ENCODE peak calls at places on chromosomes 4 and X, in six cellular contexts. K is uterus; V is CD4-positive, alpha-beta memory T cell; X is Panc1; N is cardiac muscle cell; P is heart left ventricle. S is an unnamed sample. For H3K4me1, the result is how much of the 10 kb centered on the place peaks cover.

GRCh38 chr4:104487105-104487504 is 7.6 kb downstream of the CXXC4 start:
- DNase-seq in X (no peak), V (no peak), K (no peak), N (peak), P (no peak), S (no peak)

GRCh38 chr4:53654300-53654758 is 63.0 kb upstream of the LNX1 start:
- DNase-seq in K (peak), V (no peak), N (no peak), P (no peak), X (no peak), S (no peak)

GRCh38 chr4:186761281-186761897 is 37.7 kb upstream of the FAT1 start:
- DNase-seq in P (no peak), K (no peak), N (no peak), X (no peak), V (no peak), S (no peak)

GRCh38 chr4:134243742-134244713 is 42.4 kb upstream of the PABPC4L start:
- DNase-seq in P (no peak), K (no peak), X (no peak), V (no peak), N (no peak), S (no peak)

GRCh38 chrX:75156537-75156945 is 458 bp upstream of the ABCB7 start:
- DNase-seq in V (peak), N (no peak), K (no peak), P (no peak), X (no peak), S (no peak)

GRCh38 chr4:186500721-186501304 is 54.6 kb downstream of the MTNR1A start:
- DNase-seq in K (no peak), V (no peak), N (no peak), X (no peak), P (no peak), S (no peak)

GRCh38 chr4:31620476-31620875 is 900.3 kb downstream of the PCDH7 start:
- DNase-seq in P (no peak), X (no peak), V (no peak), N (no peak), K (no peak), S (no peak)

GRCh38 chr4:76867880-76868655 is 29.9 kb downstream of the SOWAHB start:
- DNase-seq in P (no peak), V (no peak), K (no peak), N (no peak), X (no peak), S (no peak)

GRCh38 chr4:47031011-47031678 is at the start of gene GABRB1:
- DNase-seq in P (peak), N (peak), X (peak), V (peak), K (peak), S (no peak)

GRCh38 chr4:17174751-17175150 is 276.3 kb upstream of the LDB2 start:
- DNase-seq in X (no peak), P (no peak), V (no peak), N (no peak), K (no peak), S (no peak)

GRCh38 chr4:6869944-6870343 is 39.7 kb upstream of the TBC1D14 start:
- DNase-seq in X (no peak), P (peak), N (no peak), K (no peak), V (no peak), S (no peak)

GRCh38 chrX:9788908-9789307 is 2.7 kb downstream of the SHROOM2 start:
- DNase-seq in P (no peak), K (no peak), V (no peak), N (no peak), X (no peak), S (no peak)

GRCh38 chr4:123363729-123364128 is 32.9 kb upstream of the SPRY1 start:
- DNase-seq in V (no peak), K (no peak), N (no peak), X (no peak), P (no peak), S (no peak)

GRCh38 chr4:122577189-122577553 is 43.7 kb downstream of the IL21 start:
- DNase-seq in X (no peak), P (no peak), K (no peak), N (no peak), V (no peak), S (no peak)

GRCh38 chr4:82123934-82124333 is 249.9 kb downstream of the HNRNPD start:
- DNase-seq in K (no peak), N (no peak), X (no peak), P (no peak), V (peak), S (no peak)

GRCh38 chr4:90825849-90826248 is 698.7 kb downstream of the CCSER1 start:
- DNase-seq in K (no peak), N (no peak), P (no peak), X (no peak), V (no peak), S (no peak)

GRCh38 chrX:116345953-116346352 is 90.5 kb upstream of the SLC6A14 start:
- DNase-seq in P (no peak), K (no peak), X (no peak), N (no peak), V (no peak), S (no peak)

GRCh38 chrX:6708041-6708440 is 173.1 kb upstream of the VCX3A start:
- DNase-seq in N (no peak), X (no peak), K (no peak), V (no peak), P (no peak), S (no peak)

GRCh38 chr4:34953145-34953799 is 1291.0 kb downstream of the ARAP2 start:
- DNase-seq in N (no peak), P (no peak), X (no peak), V (no peak), K (no peak), S (no peak)

GRCh38 chrX:134990475-134991473 is at the start of gene SMIM10:
- DNase-seq in V (no peak), P (peak), K (peak), N (peak), X (no peak), S (no peak)

GRCh38 chr4:177047070-177047850 is 254.5 kb upstream of the VEGFC start:
- DNase-seq in V (peak), K (peak), X (peak), P (peak), N (peak), S (no peak)

GRCh38 chr4:79882806-79883205 is 190.2 kb downstream of the ANTXR2 start:
- DNase-seq in X (no peak), P (no peak), N (no peak), V (no peak), K (no peak), S (no peak)

GRCh38 chrX:111759676-111760075 is 78.7 kb downstream of the ALG13 start:
- DNase-seq in N (no peak), P (no peak), V (no peak), K (no peak), X (no peak), S (no peak)

GRCh38 chrX:43975747-43976146 is 2.6 kb upstream of the NDP start:
- DNase-seq in P (no peak), V (no peak), N (no peak), X (no peak), K (no peak), S (no peak)

GRCh38 chrX:71292669-71293379 is 8.7 kb upstream of the ITGB1BP2 start:
- DNase-seq in N (no peak), P (no peak), X (no peak), K (no peak), V (no peak), S (no peak)

GRCh38 chr4:148166132-148166531 is 276.1 kb downstream of the NR3C2 start:
- DNase-seq in V (no peak), K (no peak), X (no peak), P (no peak), N (no peak), S (no peak)

GRCh38 chrX:9724711-9725110 is 40.9 kb downstream of the GPR143 start:
- DNase-seq in N (no peak), X (no peak), P (no peak), K (no peak), V (no peak), S (no peak)

GRCh38 chr4:151409470-151410313 is 716 bp downstream of the FHIP1A start:
- DNase-seq in P (no peak), K (peak), X (no peak), N (peak), V (peak), S (no peak)

GRCh38 chr4:119314356-119314755 is 7.6 kb downstream of the FABP2 start:
- DNase-seq in P (no peak), N (peak), K (no peak), X (no peak), V (peak), S (no peak)

GRCh38 chrX:150558424-150558823 is 10.0 kb upstream of the MTM1 start:
- DNase-seq in V (no peak), K (no peak), X (no peak), N (no peak), P (no peak), S (no peak)

GRCh38 chrX:36787787-36788186 is 220.4 kb upstream of the FAM47C start:
- DNase-seq in K (no peak), V (no peak), X (no peak), P (no peak), N (no peak), S (no peak)

GRCh38 chrX:150770623-150771022 is 77.4 kb downstream of the MTMR1 start:
- DNase-seq in V (no peak), P (no peak), K (no peak), N (no peak), X (no peak), S (no peak)

GRCh38 chr4:5048721-5049120 is 2.6 kb upstream of the STK32B start:
- DNase-seq in P (no peak), X (no peak), K (no peak), N (no peak), V (no peak), S (no peak)

GRCh38 chr4:5051210-5051691 is at the start of gene STK32B:
- DNase-seq in X (no peak), K (peak), V (no peak), N (peak), P (peak), S (no peak)

GRCh38 chr4:5051692-5052423 is 578 bp downstream of the STK32B start:
- DNase-seq in K (peak), N (peak), V (no peak), P (no peak), X (no peak), S (no peak)

GRCh38 chr4:5052424-5052702 is 1.1 kb downstream of the STK32B start:
- DNase-seq in P (no peak), N (no peak), X (no peak), K (no peak), V (no peak), S (no peak)

GRCh38 chr4:5050520-5050955 is 742 bp upstream of the STK32B start:
- DNase-seq in P (peak), V (no peak), X (no peak), K (peak), N (peak), S (no peak)
- H3K27ac ChIP-seq in P (no peak), V (no peak), X (peak), K (peak), N (no peak), S (peak)

GRCh38 chr4:124710253-124710849 is 2.2 kb downstream of the ANKRD50 start:
- DNase-seq in X (no peak), V (no peak), P (no peak), K (no peak), N (peak), S (no peak)
- H3K4me3 ChIP-seq in X (peak), V (no peak), P (peak), K (no peak), N (peak), S (peak)

DNA sequence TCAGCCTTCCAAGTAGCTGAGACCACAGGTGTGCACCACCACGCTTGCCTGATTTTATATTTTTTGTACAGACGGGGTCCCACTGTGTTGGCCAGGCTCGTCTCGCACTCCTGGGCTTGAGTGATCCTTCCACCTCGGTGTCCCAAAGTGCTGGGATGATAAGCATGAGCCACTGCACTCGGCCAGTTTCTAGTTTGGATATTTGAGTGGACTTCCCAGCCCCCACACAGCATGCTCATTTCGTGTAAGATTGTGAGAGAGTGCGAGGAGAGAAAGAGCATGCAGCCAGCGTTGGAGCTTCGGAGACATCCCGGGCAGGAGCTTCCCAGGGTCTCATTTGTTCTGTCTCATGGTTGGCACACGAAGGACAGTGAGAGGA is 31.8 kb downstream of the ARSD start:
- DNase-seq in N (peak), K (no peak), P (no peak), V (no peak), X (no peak), S (no peak)
- H3K4me1 ChIP-seq in N (under half), K (under half), P (under half), V (under half), X (under half), S (under half)

DNA sequence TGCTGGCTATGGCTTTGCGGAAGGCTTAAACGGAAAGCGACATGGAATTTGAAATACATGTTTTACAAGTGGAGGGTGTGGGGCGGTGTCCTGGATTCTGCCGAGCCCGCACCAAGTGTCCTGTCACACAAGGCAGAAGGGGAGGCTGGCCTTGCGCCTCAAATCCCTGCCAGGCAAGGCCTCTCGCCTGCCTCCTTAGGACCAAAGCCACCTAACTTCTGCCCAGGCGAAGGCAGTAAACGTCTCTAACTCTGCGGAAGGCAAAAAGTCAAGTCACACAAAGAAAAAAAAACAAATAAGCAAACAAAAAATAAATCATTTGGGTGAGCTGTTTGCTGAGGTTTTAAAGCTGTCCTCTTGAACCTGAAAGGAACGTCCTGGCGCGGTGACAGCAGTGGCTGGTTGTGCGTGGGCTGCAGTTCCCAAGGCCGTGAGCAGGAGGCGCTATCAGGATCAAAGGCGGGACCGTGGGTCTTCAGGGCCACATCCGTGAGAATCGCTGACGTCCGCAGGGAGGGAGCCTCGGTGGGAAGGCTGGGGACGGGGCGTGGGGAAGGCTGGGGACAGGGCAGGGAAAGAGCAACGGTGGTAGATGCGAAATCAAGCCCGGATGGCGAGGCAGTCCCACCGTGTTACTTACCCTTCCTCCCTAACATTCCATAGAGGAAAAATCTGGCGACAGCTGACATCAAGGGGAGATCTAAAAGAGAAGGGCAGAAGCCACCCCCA is 99.1 kb downstream of the TRAPPC11 start:
- DNase-seq in V (no peak), X (no peak), K (no peak), P (peak), N (no peak), S (no peak)
- H3K27ac ChIP-seq in V (no peak), X (no peak), K (no peak), P (peak), N (no peak), S (no peak)

GRCh38 chr4:101103381-101104142 is 243.8 kb downstream of the PPP3CA start:
- DNase-seq in V (no peak), X (no peak), K (no peak), N (peak), P (no peak), S (no peak)
- H3K4me3 ChIP-seq in V (no peak), X (no peak), K (no peak), N (no peak), P (no peak), S (no peak)

DNA sequence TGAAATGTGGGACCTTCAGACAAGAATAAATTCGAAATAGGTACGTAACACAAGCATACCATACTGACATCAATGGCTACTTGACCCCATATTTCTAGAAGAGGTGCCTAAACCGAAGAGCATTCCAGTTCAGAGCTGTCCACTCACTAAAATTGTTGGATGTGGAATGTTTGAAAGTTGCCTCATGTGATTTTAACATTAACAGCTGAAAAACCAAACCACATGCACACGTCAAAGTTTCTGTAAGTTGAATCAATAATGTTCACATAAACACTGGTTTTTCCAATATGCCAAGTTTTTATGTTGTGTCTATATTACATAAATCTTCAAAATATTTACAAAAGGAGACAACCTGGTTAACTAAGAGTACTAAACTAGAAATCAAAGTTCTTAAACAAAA is 3.5 kb downstream of the UBE2D3 start:
- DNase-seq in P (no peak), K (no peak), X (no peak), N (no peak), V (no peak), S (no peak)
- H3K4me1 ChIP-seq in P (half or more), K (under half), X (under half), N (under half), V (half or more), S (half or more)

GRCh38 chrX:45623266-45623665 is 422.6 kb upstream of the DIPK2B start:
- DNase-seq in P (no peak), X (no peak), V (no peak), N (no peak), K (no peak), S (no peak)
- H3K27ac ChIP-seq in P (no peak), X (no peak), V (no peak), N (no peak), K (peak), S (peak)